ENCODE peak calls at places on chromosomes 16 and 17, in ten cellular contexts. H is left ventricle myocardium inferior; D is PC-3; R is stimulated activated CD4-positive, alpha-beta T cell treated with anti-CD3 and anti-CD28 coated beads, TNF-alpha, amount 100 ng/mL, for 48 hours; J is suprapubic skin; N is Ammon's horn; T is esophagus squamous epithelium; I is effector memory CD8-positive, alpha-beta T cell; U is HEK293T; A is EL. W is an unnamed sample.

GRCh38 chr16:49503242-49504022 is 129.8 kb downstream of the C16orf78 start:
- DNase-seq in H (no peak), N (no peak), I (no peak), J (no peak), U (no peak), T (no peak), R (no peak), A (no peak), D (no peak), W (no peak)

GRCh38 chr17:27475070-27475673 is 18.9 kb downstream of the KSR1 start:
- DNase-seq in N (no peak), T (no peak), D (no peak), J (no peak), H (no peak), R (no peak), A (no peak), I (no peak), U (no peak), W (no peak)

GRCh38 chr17:57027852-57028251 is 49.9 kb downstream of the SCPEP1 start:
- DNase-seq in N (no peak), A (no peak), D (no peak), R (no peak), I (no peak), T (no peak), H (no peak), U (no peak), J (no peak), W (no peak)

GRCh38 chr17:68497885-68498319 is 14.3 kb upstream of the PRKAR1A start:
- DNase-seq in J (no peak), D (no peak), A (no peak), U (no peak), R (no peak), T (no peak), H (no peak), I (no peak), N (peak; percentile 58), W (no peak)

GRCh38 chr17:78412403-78412802 is 34.0 kb downstream of the PGS1 start:
- DNase-seq in T (no peak), A (no peak), J (no peak), H (no peak), D (peak; percentile 30), U (peak; percentile 59), I (no peak), N (no peak), R (no peak), W (peak; percentile 14)

GRCh38 chr16:8736123-8736680 is 61.2 kb downstream of the TMEM186 start:
- DNase-seq in N (no peak), H (no peak), I (no peak), A (no peak), J (no peak), R (no peak), D (no peak), T (no peak), U (no peak), W (no peak)

GRCh38 chr17:76276069-76276431 is 10.9 kb downstream of the UBALD2 start:
- DNase-seq in T (no peak), R (no peak), D (no peak), H (no peak), U (no peak), A (no peak), N (no peak), J (no peak), I (no peak), W (no peak)

GRCh38 chr16:727291-727977 is 528 bp downstream of the HAGHL start:
- DNase-seq in H (no peak), J (no peak), R (no peak), A (peak; percentile 24), I (no peak), N (no peak), D (no peak), T (no peak), U (no peak), W (peak; percentile 46)

GRCh38 chr16:15714393-15715172 is 64.5 kb downstream of the NDE1 start:
- DNase-seq in J (no peak), A (no peak), U (no peak), N (no peak), R (no peak), D (no peak), T (no peak), H (no peak), I (no peak), W (no peak)

GRCh38 chr17:29214215-29215146 is 32.2 kb upstream of the CRYBA1 start:
- DNase-seq in A (no peak), T (no peak), H (no peak), U (no peak), N (no peak), J (no peak), D (no peak), R (no peak), I (no peak), W (peak; percentile 20)

GRCh38 chr17:70905796-70906195 is 736.5 kb downstream of the KCNJ2 start:
- DNase-seq in J (no peak), D (peak; percentile 85), H (peak; percentile 46), R (no peak), N (peak; percentile 46), A (peak; percentile 95), U (no peak), I (no peak), T (no peak), W (no peak)